ENCODE peak calls at places on chromosomes 11 and 22, in six cellular contexts. One of them, this sample, is unnamed.

GRCh38 chr11:12704049-12704448 is 29.8 kb downstream of the TEAD1 start:
- DNase-seq in WTC11: no peak
- DNase-seq in GM23338: no peak
- DNase-seq in H1: no peak
- DNase-seq in GM12878: no peak
- DNase-seq in HepG2: no peak
- DNase-seq in this sample: no peak

GRCh38 chr22:24201681-24202590 is 20.6 kb downstream of the SUSD2 start:
- DNase-seq in WTC11: no peak
- DNase-seq in GM23338: no peak
- DNase-seq in H1: no peak
- DNase-seq in GM12878: no peak
- DNase-seq in HepG2: peak
- DNase-seq in this sample: no peak

GRCh38 chr11:125282596-125282914 is 118.0 kb downstream of the PKNOX2 start:
- DNase-seq in WTC11: no peak
- DNase-seq in GM23338: no peak
- DNase-seq in H1: no peak
- DNase-seq in GM12878: no peak
- DNase-seq in HepG2: no peak
- DNase-seq in this sample: no peak

GRCh38 chr11:70931430-70931829 is 320.9 kb downstream of the SHANK2 start:
- DNase-seq in WTC11: no peak
- DNase-seq in GM23338: no peak
- DNase-seq in H1: no peak
- DNase-seq in GM12878: no peak
- DNase-seq in HepG2: no peak
- DNase-seq in this sample: no peak

GRCh38 chr11:27429740-27430451 is 42.7 kb downstream of the LGR4 start:
- DNase-seq in WTC11: no peak
- DNase-seq in GM23338: peak
- DNase-seq in H1: no peak
- DNase-seq in GM12878: no peak
- DNase-seq in HepG2: no peak
- DNase-seq in this sample: no peak

GRCh38 chr11:19389787-19390303 is 149.1 kb upstream of the E2F8 start:
- DNase-seq in WTC11: no peak
- DNase-seq in GM23338: no peak
- DNase-seq in H1: no peak
- DNase-seq in GM12878: no peak
- DNase-seq in HepG2: peak
- DNase-seq in this sample: no peak

GRCh38 chr11:66885469-66886316 is 28.8 kb downstream of the LRFN4 start:
- DNase-seq in WTC11: no peak
- DNase-seq in GM23338: no peak
- DNase-seq in H1: no peak
- DNase-seq in GM12878: no peak
- DNase-seq in HepG2: no peak
- DNase-seq in this sample: peak

GRCh38 chr11:2996976-2997375 is 4.8 kb upstream of the NAP1L4 start:
- DNase-seq in WTC11: no peak
- DNase-seq in GM23338: no peak
- DNase-seq in H1: no peak
- DNase-seq in GM12878: no peak
- DNase-seq in HepG2: no peak
- DNase-seq in this sample: no peak

GRCh38 chr11:19868281-19868821 is 155.7 kb downstream of the NAV2 start:
- DNase-seq in WTC11: no peak
- DNase-seq in GM23338: peak
- DNase-seq in H1: no peak
- DNase-seq in GM12878: no peak
- DNase-seq in HepG2: no peak
- DNase-seq in this sample: no peak

GRCh38 chr22:18076060-18076497 is 1.7 kb upstream of the PEX26 start:
- DNase-seq in WTC11: peak
- DNase-seq in GM23338: peak
- DNase-seq in H1: no peak
- DNase-seq in GM12878: no peak
- DNase-seq in HepG2: peak
- DNase-seq in this sample: peak

GRCh38 chr22:24156146-24156914 is 25.0 kb upstream of the SUSD2 start:
- DNase-seq in WTC11: peak
- DNase-seq in GM23338: peak
- DNase-seq in H1: no peak
- DNase-seq in GM12878: no peak
- DNase-seq in HepG2: no peak
- DNase-seq in this sample: peak

GRCh38 chr11:132430352-132431091 is 1060.1 kb downstream of the NTM start:
- DNase-seq in WTC11: no peak
- DNase-seq in GM23338: no peak
- DNase-seq in H1: no peak
- DNase-seq in GM12878: no peak
- DNase-seq in HepG2: no peak
- DNase-seq in this sample: no peak

GRCh38 chr22:47056361-47056760 is 293.9 kb downstream of the TBC1D22A start:
- DNase-seq in WTC11: no peak
- DNase-seq in GM23338: no peak
- DNase-seq in H1: no peak
- DNase-seq in GM12878: no peak
- DNase-seq in HepG2: no peak
- DNase-seq in this sample: no peak

GRCh38 chr11:8087185-8087584 is 6.2 kb downstream of the TUB start:
- DNase-seq in WTC11: peak
- DNase-seq in GM23338: peak
- DNase-seq in H1: no peak
- DNase-seq in GM12878: no peak
- DNase-seq in HepG2: no peak
- DNase-seq in this sample: peak

GRCh38 chr22:19419464-19420178 is 11.9 kb downstream of the HIRA start:
- DNase-seq in WTC11: no peak
- DNase-seq in GM23338: no peak
- DNase-seq in H1: no peak
- DNase-seq in GM12878: peak
- DNase-seq in HepG2: no peak
- DNase-seq in this sample: peak

GRCh38 chr22:29208879-29209623 is 3.4 kb downstream of the EMID1 start:
- DNase-seq in WTC11: no peak
- DNase-seq in GM23338: no peak
- DNase-seq in H1: no peak
- DNase-seq in GM12878: peak
- DNase-seq in HepG2: no peak
- DNase-seq in this sample: no peak
- TF ChIP-seq CREB1 in WTC11: no peak
- TF ChIP-seq CREB1 in GM23338: no peak
- TF ChIP-seq CREB1 in H1: no peak
- TF ChIP-seq CREB1 in GM12878: no peak
- TF ChIP-seq CREB1 in HepG2: no peak
- TF ChIP-seq CREB1 in this sample: no peak

GRCh38 chr22:40182231-40182835 is 4.6 kb downstream of the TNRC6B start:
- DNase-seq in WTC11: no peak
- DNase-seq in GM23338: no peak
- DNase-seq in H1: no peak
- DNase-seq in GM12878: no peak
- DNase-seq in HepG2: no peak
- DNase-seq in this sample: no peak

GRCh38 chr22:40179535-40179934 is 1.8 kb downstream of the TNRC6B start:
- DNase-seq in WTC11: no peak
- DNase-seq in GM23338: no peak
- DNase-seq in H1: no peak
- DNase-seq in GM12878: no peak
- DNase-seq in HepG2: no peak
- DNase-seq in this sample: no peak

GRCh38 chr22:40180403-40180802 is 2.7 kb downstream of the TNRC6B start:
- DNase-seq in WTC11: no peak
- DNase-seq in GM23338: no peak
- DNase-seq in H1: no peak
- DNase-seq in GM12878: no peak
- DNase-seq in HepG2: no peak
- DNase-seq in this sample: no peak

GRCh38 chr22:40183029-40183581 is 5.4 kb downstream of the TNRC6B start:
- DNase-seq in WTC11: no peak
- DNase-seq in GM23338: no peak
- DNase-seq in H1: no peak
- DNase-seq in GM12878: no peak
- DNase-seq in HepG2: peak
- DNase-seq in this sample: no peak

GRCh38 chr22:40181323-40181722 is 3.6 kb downstream of the TNRC6B start:
- DNase-seq in WTC11: no peak
- DNase-seq in GM23338: no peak
- DNase-seq in H1: no peak
- DNase-seq in GM12878: no peak
- DNase-seq in HepG2: no peak
- DNase-seq in this sample: no peak
- TF ChIP-seq CREB1 in WTC11: no peak
- TF ChIP-seq CREB1 in GM23338: no peak
- TF ChIP-seq CREB1 in H1: no peak
- TF ChIP-seq CREB1 in GM12878: no peak
- TF ChIP-seq CREB1 in HepG2: no peak
- TF ChIP-seq CREB1 in this sample: no peak

GRCh38 chr11:120601566-120601965 is 90.0 kb downstream of the GRIK4 start:
- DNase-seq in WTC11: no peak
- DNase-seq in GM23338: no peak
- DNase-seq in H1: no peak
- DNase-seq in GM12878: no peak
- DNase-seq in HepG2: no peak
- DNase-seq in this sample: no peak
- TF ChIP-seq CREB1 in WTC11: no peak
- TF ChIP-seq CREB1 in GM23338: no peak
- TF ChIP-seq CREB1 in H1: no peak
- TF ChIP-seq CREB1 in GM12878: no peak
- TF ChIP-seq CREB1 in HepG2: no peak
- TF ChIP-seq CREB1 in this sample: no peak

GRCh38 chr11:112961146-112961668 is at the start of gene NCAM1:
- DNase-seq in WTC11: peak
- DNase-seq in GM23338: peak
- DNase-seq in H1: peak
- DNase-seq in GM12878: no peak
- DNase-seq in HepG2: peak
- DNase-seq in this sample: peak
- TF ChIP-seq CREB1 in WTC11: no peak
- TF ChIP-seq CREB1 in GM23338: peak
- TF ChIP-seq CREB1 in H1: peak
- TF ChIP-seq CREB1 in GM12878: no peak
- TF ChIP-seq CREB1 in HepG2: no peak
- TF ChIP-seq CREB1 in this sample: no peak

GRCh38 chr11:69326622-69327219 is 32.8 kb downstream of the MYEOV start:
- DNase-seq in WTC11: no peak
- DNase-seq in GM23338: no peak
- DNase-seq in H1: no peak
- DNase-seq in GM12878: no peak
- DNase-seq in HepG2: no peak
- DNase-seq in this sample: no peak
- TF ChIP-seq CREB1 in WTC11: no peak
- TF ChIP-seq CREB1 in GM23338: no peak
- TF ChIP-seq CREB1 in H1: no peak
- TF ChIP-seq CREB1 in GM12878: no peak
- TF ChIP-seq CREB1 in HepG2: no peak
- TF ChIP-seq CREB1 in this sample: no peak

This sample was measured in K562.